ENCODE peak calls at places on chromosomes 5 and 9, in four cellular contexts. One of them, this sample, is unnamed.

GRCh38 chr5:16179936-16180788 is 571 bp upstream of the MARCHF11 start:
- DNase-seq in mesenchymal stem cell: no peak
- DNase-seq in neuronal stem cell: no peak
- DNase-seq in mesendoderm: peak; percentile 39
- DNase-seq in this sample: no peak

GRCh38 chr9:113156880-113157279 is 6.1 kb downstream of the SLC31A2 start:
- DNase-seq in mesenchymal stem cell: no peak
- DNase-seq in neuronal stem cell: no peak
- DNase-seq in mesendoderm: no peak
- DNase-seq in this sample: no peak

GRCh38 chr5:181566-181965 is 9.7 kb upstream of the LRRC14B start:
- DNase-seq in mesenchymal stem cell: no peak
- DNase-seq in neuronal stem cell: no peak
- DNase-seq in mesendoderm: no peak
- DNase-seq in this sample: no peak

GRCh38 chr9:113352411-113352810 is 3.1 kb downstream of the BSPRY start:
- DNase-seq in mesenchymal stem cell: no peak
- DNase-seq in neuronal stem cell: no peak
- DNase-seq in mesendoderm: no peak
- DNase-seq in this sample: no peak

GRCh38 chr5:54872810-54873209 is 112.6 kb downstream of the ESM1 start:
- DNase-seq in mesenchymal stem cell: no peak
- DNase-seq in neuronal stem cell: no peak
- DNase-seq in mesendoderm: peak; percentile 84
- DNase-seq in this sample: no peak

GRCh38 chr9:135874859-135875258 is 32.5 kb downstream of the CAMSAP1 start:
- DNase-seq in mesenchymal stem cell: no peak
- DNase-seq in neuronal stem cell: no peak
- DNase-seq in mesendoderm: no peak
- DNase-seq in this sample: no peak

GRCh38 chr9:4689687-4690104 is 10.3 kb downstream of the CDC37L1 start:
- DNase-seq in mesenchymal stem cell: no peak
- DNase-seq in neuronal stem cell: no peak
- DNase-seq in mesendoderm: no peak
- DNase-seq in this sample: peak; percentile 31

GRCh38 chr9:68685770-68686169 is 19.3 kb upstream of the PIP5K1B start:
- DNase-seq in mesenchymal stem cell: no peak
- DNase-seq in neuronal stem cell: no peak
- DNase-seq in mesendoderm: peak; percentile 50
- DNase-seq in this sample: no peak

GRCh38 chr5:58041884-58042283 is 418.0 kb downstream of the PLK2 start:
- DNase-seq in mesenchymal stem cell: no peak
- DNase-seq in neuronal stem cell: no peak
- DNase-seq in mesendoderm: no peak
- DNase-seq in this sample: no peak

GRCh38 chr9:91282292-91282691 is 79.4 kb downstream of the AUH start:
- DNase-seq in mesenchymal stem cell: peak; percentile 44
- DNase-seq in neuronal stem cell: no peak
- DNase-seq in mesendoderm: no peak
- DNase-seq in this sample: peak; percentile 61

GRCh38 chr5:157020508-157021213 is 38.3 kb downstream of the HAVCR1 start:
- DNase-seq in mesenchymal stem cell: no peak
- DNase-seq in neuronal stem cell: no peak
- DNase-seq in mesendoderm: no peak
- DNase-seq in this sample: no peak

GRCh38 chr5:1667648-1668140 is 131.9 kb downstream of the MRPL36 start:
- DNase-seq in mesenchymal stem cell: no peak
- DNase-seq in neuronal stem cell: no peak
- DNase-seq in mesendoderm: no peak
- DNase-seq in this sample: no peak

GRCh38 chr9:121871431-121872025 is 220.1 kb downstream of the DAB2IP start:
- DNase-seq in mesenchymal stem cell: no peak
- DNase-seq in neuronal stem cell: no peak
- DNase-seq in mesendoderm: no peak
- DNase-seq in this sample: peak; percentile 64

GRCh38 chr9:95296761-95297160 is 20.7 kb downstream of the FANCC start:
- DNase-seq in mesenchymal stem cell: no peak
- DNase-seq in neuronal stem cell: no peak
- DNase-seq in mesendoderm: no peak
- DNase-seq in this sample: peak; percentile 24

GRCh38 chr5:54009357-54009756 is 301.0 kb downstream of the ARL15 start:
- DNase-seq in mesenchymal stem cell: no peak
- DNase-seq in neuronal stem cell: no peak
- DNase-seq in mesendoderm: no peak
- DNase-seq in this sample: no peak

GRCh38 chr9:79976501-79977444 is 405.0 kb downstream of the TLE4 start:
- DNase-seq in mesenchymal stem cell: no peak
- DNase-seq in neuronal stem cell: peak; percentile 57
- DNase-seq in mesendoderm: no peak
- DNase-seq in this sample: no peak

GRCh38 chr5:52007230-52007858 is 624.1 kb downstream of the ISL1 start:
- DNase-seq in mesenchymal stem cell: peak; percentile 60
- DNase-seq in neuronal stem cell: no peak
- DNase-seq in mesendoderm: peak; percentile 56
- DNase-seq in this sample: peak; percentile 38

GRCh38 chr5:52981507-52981906 is 7.6 kb upstream of the ITGA2 start:
- DNase-seq in mesenchymal stem cell: no peak
- DNase-seq in neuronal stem cell: no peak
- DNase-seq in mesendoderm: no peak
- DNase-seq in this sample: no peak

GRCh38 chr5:136066705-136067271 is 38.0 kb downstream of the TGFBI start:
- DNase-seq in mesenchymal stem cell: peak; percentile 83
- DNase-seq in neuronal stem cell: no peak
- DNase-seq in mesendoderm: peak; percentile 44
- DNase-seq in this sample: peak; percentile 77

GRCh38 chr9:78115073-78115472 is 83.5 kb upstream of the GNAQ start:
- DNase-seq in mesenchymal stem cell: peak; percentile 6
- DNase-seq in neuronal stem cell: no peak
- DNase-seq in mesendoderm: peak; percentile 57
- DNase-seq in this sample: no peak

GRCh38 chr5:56264417-56265025 is 31.4 kb upstream of the ANKRD55 start:
- DNase-seq in mesenchymal stem cell: peak; percentile 27
- DNase-seq in neuronal stem cell: peak; percentile 48
- DNase-seq in mesendoderm: peak; percentile 94
- DNase-seq in this sample: peak; percentile 54

GRCh38 chr9:137763271-137763955 is 114.2 kb upstream of the CACNA1B start:
- DNase-seq in mesenchymal stem cell: no peak
- DNase-seq in neuronal stem cell: no peak
- DNase-seq in mesendoderm: no peak
- DNase-seq in this sample: no peak

GRCh38 chr5:676699-677076 is 16.5 kb downstream of the TPPP start:
- DNase-seq in mesenchymal stem cell: no peak
- DNase-seq in neuronal stem cell: no peak
- DNase-seq in mesendoderm: no peak
- DNase-seq in this sample: no peak

GRCh38 chr5:158531899-158532298 is 567.8 kb downstream of the EBF1 start:
- DNase-seq in mesenchymal stem cell: no peak
- DNase-seq in neuronal stem cell: no peak
- DNase-seq in mesendoderm: no peak
- DNase-seq in this sample: no peak

GRCh38 chr5:180423133-180423532 is 70.0 kb upstream of the GFPT2 start:
- DNase-seq in mesenchymal stem cell: no peak
- DNase-seq in neuronal stem cell: no peak
- DNase-seq in mesendoderm: no peak
- DNase-seq in this sample: no peak

GRCh38 chr5:43648499-43649124 is 45.6 kb downstream of the NNT start:
- DNase-seq in mesenchymal stem cell: no peak
- DNase-seq in neuronal stem cell: no peak
- DNase-seq in mesendoderm: no peak
- DNase-seq in this sample: peak; percentile 13

GRCh38 chr9:33329996-33330395 is 39.7 kb downstream of the NFX1 start:
- DNase-seq in mesenchymal stem cell: peak; percentile 65
- DNase-seq in neuronal stem cell: no peak
- DNase-seq in mesendoderm: no peak
- DNase-seq in this sample: peak; percentile 87

GRCh38 chr9:28206280-28206679 is 633.0 kb upstream of the C9orf72 start:
- DNase-seq in mesenchymal stem cell: no peak
- DNase-seq in neuronal stem cell: no peak
- DNase-seq in mesendoderm: no peak
- DNase-seq in this sample: no peak

GRCh38 chr9:93309889-93310425 is 126.0 kb downstream of the WNK2 start:
- DNase-seq in mesenchymal stem cell: no peak
- DNase-seq in neuronal stem cell: no peak
- DNase-seq in mesendoderm: no peak
- DNase-seq in this sample: no peak

GRCh38 chr5:135483254-135483653 is 31.1 kb upstream of the TIFAB start:
- DNase-seq in mesenchymal stem cell: no peak
- DNase-seq in neuronal stem cell: no peak
- DNase-seq in mesendoderm: no peak
- DNase-seq in this sample: no peak

GRCh38 chr9:726005-726404 is 115.5 kb upstream of the DMRT1 start:
- DNase-seq in mesenchymal stem cell: no peak
- DNase-seq in neuronal stem cell: no peak
- DNase-seq in mesendoderm: no peak
- DNase-seq in this sample: no peak

GRCh38 chr5:115471674-115472073 is 72.9 kb downstream of the FEM1C start:
- DNase-seq in mesenchymal stem cell: no peak
- DNase-seq in neuronal stem cell: no peak
- DNase-seq in mesendoderm: no peak
- DNase-seq in this sample: no peak

GRCh38 chr5:180920710-180921109 is 21.8 kb downstream of the BTNL8 start:
- DNase-seq in mesenchymal stem cell: no peak
- DNase-seq in neuronal stem cell: no peak
- DNase-seq in mesendoderm: no peak
- DNase-seq in this sample: no peak

GRCh38 chr5:160649304-160649703 is 202.7 kb downstream of the ATP10B start:
- DNase-seq in mesenchymal stem cell: no peak
- DNase-seq in neuronal stem cell: no peak
- DNase-seq in mesendoderm: peak; percentile 47
- DNase-seq in this sample: no peak

GRCh38 chr5:178221857-178222256 is 10.7 kb downstream of the PHYKPL start:
- DNase-seq in mesenchymal stem cell: no peak
- DNase-seq in neuronal stem cell: no peak
- DNase-seq in mesendoderm: no peak
- DNase-seq in this sample: no peak

DNA sequence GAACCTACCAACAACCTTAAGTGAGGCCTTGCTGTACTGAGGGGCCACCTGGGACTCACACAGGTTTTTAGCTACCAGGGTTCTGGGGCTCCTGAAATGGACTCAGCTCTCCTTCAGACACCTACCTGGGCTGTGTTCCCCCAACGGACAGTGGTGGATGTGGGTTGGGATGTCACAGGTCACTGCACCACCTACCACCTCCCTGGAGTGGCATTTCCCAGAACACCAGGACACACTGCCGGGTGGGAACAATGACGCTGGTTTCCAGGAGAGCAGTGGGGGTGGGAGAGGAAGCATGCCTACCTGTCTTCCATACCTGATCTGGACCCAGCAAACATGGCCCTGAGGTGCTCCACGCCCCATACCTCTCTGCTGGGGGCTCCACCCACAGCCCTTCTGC is 20.9 kb downstream of the ERGIC1 start:
- DNase-seq in mesenchymal stem cell: no peak
- DNase-seq in neuronal stem cell: no peak
- DNase-seq in mesendoderm: no peak
- DNase-seq in this sample: no peak
- H3K79me1 ChIP-seq in mesenchymal stem cell: peaks cover 19% of the 10 kb centered on the region
- H3K79me1 ChIP-seq in neuronal stem cell: peaks cover 11% of the 10 kb centered on the region
- H3K79me1 ChIP-seq in mesendoderm: peaks cover 40% of the 10 kb centered on the region
- H3K79me1 ChIP-seq in this sample: peaks cover 33% of the 10 kb centered on the region

GRCh38 chr5:154481584-154482381 is 3.8 kb upstream of the HAND1 start:
- DNase-seq in mesenchymal stem cell: no peak
- DNase-seq in neuronal stem cell: no peak
- DNase-seq in mesendoderm: no peak
- DNase-seq in this sample: no peak
- H3K79me1 ChIP-seq in mesenchymal stem cell: no peaks in the 10 kb centered on the region
- H3K79me1 ChIP-seq in neuronal stem cell: no peaks in the 10 kb centered on the region
- H3K79me1 ChIP-seq in mesendoderm: no peaks in the 10 kb centered on the region
- H3K79me1 ChIP-seq in this sample: no peaks in the 10 kb centered on the region

DNA sequence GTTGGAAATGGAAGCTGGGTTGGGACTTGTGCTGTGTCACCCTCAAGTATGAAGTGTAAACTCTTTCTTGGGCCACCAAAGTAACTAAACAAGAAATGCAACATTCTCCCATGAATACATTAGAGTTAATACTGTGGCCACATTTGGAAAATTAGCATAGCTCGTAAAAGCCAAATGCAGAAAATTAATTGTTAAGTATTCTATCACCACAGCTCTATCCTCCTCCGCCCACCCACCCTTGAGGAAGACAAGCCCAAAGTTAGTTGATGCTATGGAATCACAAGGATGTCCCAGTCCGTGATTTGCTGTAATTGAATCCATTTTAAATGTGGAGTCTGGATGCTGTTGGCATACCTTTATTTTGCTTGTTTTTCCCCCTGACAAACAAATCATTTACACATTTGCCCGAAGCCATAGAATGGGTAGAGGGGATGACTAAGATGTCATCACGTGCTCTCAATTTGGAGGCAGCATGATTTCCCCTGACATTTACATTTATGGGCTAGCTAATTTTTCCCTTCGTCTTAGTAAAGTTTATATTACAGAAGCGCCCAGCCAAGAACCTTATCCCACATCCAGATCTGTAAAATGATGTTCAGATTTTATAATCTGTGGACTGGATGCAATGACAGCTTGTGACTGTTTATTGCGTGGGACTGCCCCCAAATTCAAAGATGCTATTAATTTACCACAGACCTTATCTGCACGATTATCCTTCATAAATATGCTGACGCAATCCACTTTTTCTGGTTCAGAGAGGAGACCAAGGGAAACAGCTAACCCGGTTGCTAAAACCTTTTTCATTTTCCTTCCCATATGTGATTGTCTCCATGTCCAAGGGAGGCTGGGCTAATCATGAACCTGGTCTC is 3.6 kb downstream of the MSX2 start:
- DNase-seq in mesenchymal stem cell: no peak
- DNase-seq in neuronal stem cell: no peak
- DNase-seq in mesendoderm: peak; percentile 22
- DNase-seq in this sample: no peak
- H3K79me1 ChIP-seq in mesenchymal stem cell: no peaks in the 10 kb centered on the region
- H3K79me1 ChIP-seq in neuronal stem cell: no peaks in the 10 kb centered on the region
- H3K79me1 ChIP-seq in mesendoderm: no peaks in the 10 kb centered on the region
- H3K79me1 ChIP-seq in this sample: peaks cover 8% of the 10 kb centered on the region

GRCh38 chr5:174419523-174420132 is 304.8 kb upstream of the MSX2 start:
- DNase-seq in mesenchymal stem cell: peak; percentile 83
- DNase-seq in neuronal stem cell: peak; percentile 88
- DNase-seq in mesendoderm: peak; percentile 95
- DNase-seq in this sample: peak; percentile 91
- H3K79me1 ChIP-seq in mesenchymal stem cell: no peaks in the 10 kb centered on the region
- H3K79me1 ChIP-seq in neuronal stem cell: no peaks in the 10 kb centered on the region
- H3K79me1 ChIP-seq in mesendoderm: no peaks in the 10 kb centered on the region
- H3K79me1 ChIP-seq in this sample: no peaks in the 10 kb centered on the region

GRCh38 chr5:150487199-150488061 is 20.5 kb upstream of the NDST1 start:
- DNase-seq in mesenchymal stem cell: peak; percentile 79
- DNase-seq in neuronal stem cell: no peak
- DNase-seq in mesendoderm: no peak
- DNase-seq in this sample: peak; percentile 34
- H3K79me1 ChIP-seq in mesenchymal stem cell: no peaks in the 10 kb centered on the region
- H3K79me1 ChIP-seq in neuronal stem cell: peaks cover 18% of the 10 kb centered on the region
- H3K79me1 ChIP-seq in mesendoderm: peaks cover 16% of the 10 kb centered on the region
- H3K79me1 ChIP-seq in this sample: peaks cover 20% of the 10 kb centered on the region

This sample was measured in IMR-90.